ENCODE peak calls at places on chromosome 18, in ten cellular contexts. J is spleen, H is neural progenitor cell, S is HepG2, P is fibroblast of mammary gland, Z is cardiac muscle cell, L is AG09319, K is PC-9, D is B cell, U is Calu3. Q is an unnamed sample.

GRCh38 chr18:75089748-75090327 is 119.1 kb downstream of the PTGR3 start:
- DNase-seq in S (no peak), P (no peak), Z (no peak), J (no peak), D (no peak), L (no peak), H (no peak), K (no peak), U (no peak), Q (no peak)

GRCh38 chr18:950882-951539 is 46.3 kb downstream of the ADCYAP1 start:
- DNase-seq in L (no peak), U (no peak), J (no peak), H (no peak), K (peak), S (no peak), P (no peak), Z (no peak), D (no peak), Q (no peak)

GRCh38 chr18:58241877-58242276 is 197.9 kb downstream of the NEDD4L start:
- DNase-seq in U (no peak), Z (peak), L (no peak), H (no peak), S (no peak), P (peak), K (no peak), J (no peak), D (no peak), Q (no peak)

GRCh38 chr18:5197032-5197434 is at the start of gene AKAIN1:
- DNase-seq in D (peak), P (peak), Z (peak), S (peak), H (peak), J (no peak), U (no peak), K (no peak), L (no peak), Q (peak)

GRCh38 chr18:74290831-74291770 is 662 bp downstream of the CYB5A start:
- DNase-seq in P (no peak), S (peak), J (peak), D (peak), H (peak), Z (peak), L (no peak), U (peak), K (peak), Q (no peak)

GRCh38 chr18:79217979-79218604 is 148.9 kb downstream of the ATP9B start:
- DNase-seq in U (no peak), S (no peak), K (no peak), P (no peak), H (no peak), D (no peak), Z (peak), J (no peak), L (no peak), Q (no peak)

GRCh38 chr18:36386150-36386920 is 88.8 kb downstream of the FHOD3 start:
- DNase-seq in K (no peak), U (no peak), J (no peak), H (no peak), D (no peak), S (no peak), L (no peak), P (no peak), Z (no peak), Q (no peak)

GRCh38 chr18:10530852-10531251 is 5.0 kb downstream of the NAPG start:
- DNase-seq in P (peak), Z (no peak), U (no peak), H (no peak), D (no peak), S (no peak), J (no peak), L (no peak), K (peak), Q (no peak)

GRCh38 chr18:2173464-2173863 is 397.8 kb downstream of the METTL4 start:
- DNase-seq in P (peak), Z (peak), U (peak), S (no peak), K (peak), H (no peak), D (no peak), L (peak), J (no peak), Q (no peak)

GRCh38 chr18:70931942-70932814 is 643.3 kb downstream of the SOCS6 start:
- DNase-seq in H (peak), P (peak), K (no peak), U (peak), J (no peak), D (peak), S (peak), L (no peak), Z (peak), Q (no peak)

GRCh38 chr18:24055878-24056277 is 41.3 kb downstream of the TTC39C start:
- DNase-seq in H (peak), Z (peak), D (no peak), P (no peak), K (no peak), U (no peak), L (no peak), S (no peak), J (no peak), Q (no peak)

GRCh38 chr18:28034567-28034966 is 142.4 kb downstream of the CDH2 start:
- DNase-seq in P (no peak), K (no peak), S (no peak), D (no peak), J (no peak), Z (no peak), H (no peak), U (no peak), L (no peak), Q (no peak)

GRCh38 chr18:60506682-60507081 is 134.1 kb upstream of the MC4R start:
- DNase-seq in S (no peak), U (no peak), J (no peak), L (peak), H (no peak), P (peak), D (no peak), Z (no peak), K (no peak), Q (no peak)

GRCh38 chr18:59898609-59899297 is 1.0 kb upstream of the PMAIP1 start:
- DNase-seq in U (no peak), L (no peak), S (no peak), H (no peak), P (no peak), J (peak), D (no peak), Z (no peak), K (peak), Q (no peak)

GRCh38 chr18:830315-830901 is 18.4 kb upstream of the YES1 start:
- DNase-seq in P (peak), S (no peak), J (no peak), H (peak), U (no peak), D (no peak), L (no peak), K (no peak), Z (peak), Q (no peak)

GRCh38 chr18:46601338-46601908 is 55.6 kb downstream of the LOXHD1 start:
- DNase-seq in S (no peak), P (no peak), U (no peak), J (no peak), Z (no peak), D (no peak), K (no peak), L (no peak), H (no peak), Q (no peak)

GRCh38 chr18:457533-457932 is 43.0 kb downstream of the COLEC12 start:
- DNase-seq in J (no peak), L (no peak), Z (peak), U (no peak), S (no peak), K (no peak), D (no peak), H (no peak), P (peak), Q (no peak)

GRCh38 chr18:58580623-58581022 is 48.3 kb downstream of the ALPK2 start:
- DNase-seq in S (no peak), Z (peak), L (no peak), K (no peak), P (peak), U (no peak), J (no peak), D (no peak), H (peak), Q (no peak)

GRCh38 chr18:79988925-79989361 is 580 bp upstream of the TXNL4A start:
- DNase-seq in H (peak), Z (peak), K (peak), S (no peak), U (no peak), L (no peak), D (no peak), P (peak), J (peak), Q (no peak)

GRCh38 chr18:74289137-74289536 is 2.6 kb downstream of the CYB5A start:
- DNase-seq in U (no peak), K (peak), L (no peak), D (no peak), S (no peak), H (no peak), P (peak), J (no peak), Z (peak), Q (no peak)

GRCh38 chr18:2223859-2224258 is 347.4 kb downstream of the METTL4 start:
- DNase-seq in J (no peak), S (peak), H (peak), L (no peak), U (peak), K (no peak), D (no peak), Z (peak), P (peak), Q (no peak)

GRCh38 chr18:46481847-46482245 is 175.2 kb downstream of the LOXHD1 start:
- DNase-seq in H (no peak), P (peak), L (no peak), K (no peak), D (no peak), S (no peak), U (no peak), J (no peak), Z (peak), Q (no peak)

GRCh38 chr18:54712315-54712714 is 116.0 kb upstream of the RAB27B start:
- DNase-seq in Z (peak), K (peak), J (no peak), U (no peak), S (no peak), H (no peak), L (no peak), D (no peak), P (peak), Q (no peak)

GRCh38 chr18:2303517-2304238 is 267.6 kb downstream of the METTL4 start:
- DNase-seq in J (no peak), H (no peak), P (peak), S (no peak), U (no peak), Z (peak), K (peak), L (no peak), D (no peak), Q (no peak)

GRCh38 chr18:34522627-34523026 is 187.5 kb upstream of the DTNA start:
- DNase-seq in L (no peak), U (no peak), J (no peak), P (no peak), H (no peak), K (no peak), Z (no peak), D (no peak), S (no peak), Q (no peak)

GRCh38 chr18:55587341-55588000 is 521 bp downstream of the TCF4 start:
- DNase-seq in K (no peak), U (no peak), J (no peak), D (peak), S (no peak), L (no peak), Z (peak), P (peak), H (peak), Q (no peak)

GRCh38 chr18:58557013-58557435 is 71.9 kb downstream of the ALPK2 start:
- DNase-seq in K (no peak), Z (no peak), D (peak), P (no peak), S (no peak), J (peak), H (no peak), L (no peak), U (no peak), Q (no peak)

GRCh38 chr18:79400091-79400590 is 4.4 kb downstream of the NFATC1 start:
- DNase-seq in J (peak), H (peak), K (no peak), Z (peak), P (no peak), D (peak), L (no peak), U (no peak), S (no peak), Q (no peak)

GRCh38 chr18:35780937-35781336 is 191.5 kb upstream of the RMP24 start:
- DNase-seq in Z (no peak), P (no peak), K (no peak), S (no peak), L (no peak), D (no peak), U (no peak), H (no peak), J (no peak), Q (no peak)

GRCh38 chr18:14912967-14913366 is 165.0 kb downstream of the ANKRD30B start:
- DNase-seq in H (no peak), L (no peak), S (no peak), Z (no peak), D (no peak), U (no peak), P (no peak), K (no peak), J (no peak), Q (no peak)

GRCh38 chr18:70086085-70086484 is 119.4 kb downstream of the RTTN start:
- DNase-seq in U (no peak), K (no peak), Z (no peak), L (no peak), J (no peak), S (no peak), H (no peak), D (no peak), P (no peak), Q (no peak)

GRCh38 chr18:64083906-64084305 is 65.0 kb downstream of the LINC00305 start:
- DNase-seq in K (no peak), Z (no peak), U (no peak), J (no peak), H (no peak), S (no peak), L (no peak), P (no peak), D (no peak), Q (no peak)

GRCh38 chr18:34595673-34596072 is 114.4 kb upstream of the DTNA start:
- DNase-seq in S (peak), H (peak), U (peak), P (peak), Z (peak), D (no peak), J (no peak), L (no peak), K (no peak), Q (no peak)

GRCh38 chr18:41170346-41170745 is 784.7 kb upstream of the PIK3C3 start:
- DNase-seq in Z (peak), H (no peak), L (no peak), D (no peak), K (no peak), P (no peak), J (no peak), S (no peak), U (no peak), Q (no peak)

GRCh38 chr18:59455728-59456276 is 96.7 kb upstream of the LMAN1 start:
- DNase-seq in P (no peak), S (no peak), D (no peak), Z (no peak), K (no peak), L (no peak), U (no peak), J (no peak), H (no peak), Q (no peak)

GRCh38 chr18:76380791-76381405 is 114.1 kb downstream of the ZNF516 start:
- DNase-seq in D (no peak), P (peak), H (peak), K (no peak), L (no peak), S (no peak), J (peak), U (no peak), Z (no peak), Q (peak)

DNA sequence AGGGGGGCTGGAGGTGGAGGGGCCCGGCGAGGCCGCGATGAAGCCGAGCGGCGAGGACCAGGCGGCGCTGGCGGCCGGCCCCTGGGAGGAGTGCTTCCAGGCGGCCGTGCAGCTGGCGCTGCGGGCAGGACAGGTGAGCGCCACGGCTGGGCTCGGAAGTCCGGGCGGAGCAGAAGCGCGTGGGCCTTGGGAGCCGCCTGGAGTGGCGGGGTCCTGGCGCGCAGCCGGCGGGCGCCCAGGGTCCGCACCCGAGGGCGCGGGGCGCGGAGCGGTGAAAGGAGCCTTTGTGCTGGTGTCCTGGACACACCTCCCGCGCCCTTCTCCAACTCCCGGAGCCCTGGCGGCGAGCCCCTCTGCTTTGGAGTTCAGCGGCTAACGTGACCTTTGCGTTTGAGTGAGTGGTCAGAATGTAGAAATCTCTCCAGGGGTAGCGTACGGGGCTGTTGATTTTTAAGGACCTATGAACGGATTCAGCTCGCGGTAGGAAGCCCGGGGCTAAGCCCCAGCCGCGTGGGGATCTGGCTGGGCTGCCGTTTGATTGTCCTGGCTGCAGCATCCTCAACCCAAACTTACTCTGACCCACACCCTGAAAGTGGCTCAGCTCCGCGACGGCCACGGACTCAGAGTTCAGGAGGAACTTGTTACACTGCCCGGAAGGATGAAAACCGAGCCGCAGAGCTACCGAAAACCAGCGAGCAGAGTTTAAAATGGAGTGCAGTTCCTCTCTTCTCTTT is 493 bp downstream of the IMPA2 start:
- DNase-seq in D (peak), J (peak), Z (peak), K (no peak), P (peak), H (peak), L (no peak), S (peak), U (peak), Q (peak)
- TF ChIP-seq CTCF in D (no peak), J (no peak), Z (no peak), K (no peak), P (no peak), H (peak), L (no peak), S (no peak), U (no peak), Q (no peak)

GRCh38 chr18:49843778-49844625 is 30.7 kb upstream of the ACAA2 start:
- DNase-seq in K (no peak), S (no peak), J (peak), H (no peak), D (no peak), P (no peak), Z (no peak), L (no peak), U (no peak), Q (no peak)
- TF ChIP-seq CTCF in K (no peak), S (no peak), J (no peak), H (no peak), D (no peak), P (no peak), Z (no peak), L (no peak), U (no peak), Q (no peak)

GRCh38 chr18:26017929-26018328 is 72.5 kb downstream of the SS18 start:
- DNase-seq in H (no peak), P (no peak), K (no peak), Z (peak), D (no peak), J (no peak), L (no peak), S (no peak), U (no peak), Q (no peak)
- TF ChIP-seq CTCF in H (peak), P (no peak), K (no peak), Z (no peak), D (no peak), J (no peak), L (no peak), S (no peak), U (no peak), Q (no peak)

GRCh38 chr18:68662779-68663178 is 52.1 kb downstream of the TMX3 start:
- DNase-seq in Z (peak), J (no peak), S (no peak), D (no peak), L (no peak), K (no peak), U (no peak), P (peak), H (no peak), Q (no peak)
- TF ChIP-seq CTCF in Z (peak), J (no peak), S (no peak), D (no peak), L (no peak), K (no peak), U (no peak), P (peak), H (no peak), Q (no peak)

DNA sequence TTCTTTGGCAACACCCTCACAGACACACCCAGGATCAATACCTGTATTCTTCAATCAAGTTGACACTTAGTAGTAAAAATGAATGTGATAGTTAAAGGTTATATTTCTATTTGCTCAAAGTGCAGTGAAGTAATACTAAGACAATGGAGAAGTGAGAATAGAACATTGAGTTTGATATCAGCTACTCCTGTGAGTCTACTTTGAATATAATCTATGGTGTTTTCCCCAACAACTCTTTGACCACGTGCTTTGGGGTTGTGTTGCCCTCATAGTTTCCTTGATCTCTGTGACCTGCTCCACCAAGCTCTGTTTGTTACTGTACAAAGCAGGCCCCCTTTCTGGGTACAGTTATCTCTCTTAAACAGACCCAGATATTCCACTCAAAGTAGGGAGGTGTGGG is 222.8 kb downstream of the GALR1 start:
- DNase-seq in U (no peak), Z (no peak), K (no peak), L (no peak), S (no peak), H (no peak), P (no peak), D (no peak), J (no peak), Q (no peak)
- TF ChIP-seq CTCF in U (no peak), Z (no peak), K (no peak), L (no peak), S (no peak), H (no peak), P (no peak), D (no peak), J (no peak), Q (no peak)

GRCh38 chr18:8478968-8479370 is 130.3 kb upstream of the RAB12 start:
- DNase-seq in U (no peak), K (no peak), P (no peak), L (no peak), J (no peak), H (no peak), Z (no peak), D (no peak), S (no peak), Q (no peak)
- TF ChIP-seq CTCF in U (no peak), K (peak), P (no peak), L (no peak), J (peak), H (no peak), Z (no peak), D (no peak), S (no peak), Q (peak)

GRCh38 chr18:63028380-63028779 is 291.2 kb downstream of the BCL2 start:
- DNase-seq in U (no peak), K (no peak), Z (no peak), D (no peak), P (no peak), H (no peak), J (no peak), S (no peak), L (no peak), Q (no peak)

GRCh38 chr18:63017977-63018376 is 301.6 kb downstream of the BCL2 start:
- DNase-seq in D (no peak), K (no peak), S (no peak), L (no peak), Z (no peak), H (no peak), J (no peak), U (no peak), P (no peak), Q (no peak)

GRCh38 chr18:63025251-63025710 is 294.3 kb downstream of the BCL2 start:
- DNase-seq in D (no peak), U (no peak), Z (peak), H (peak), S (no peak), J (peak), L (no peak), K (no peak), P (peak), Q (no peak)

GRCh38 chr18:63022429-63023022 is 297.0 kb downstream of the BCL2 start:
- DNase-seq in S (no peak), U (no peak), H (peak), L (no peak), J (no peak), D (no peak), K (no peak), Z (no peak), P (no peak), Q (no peak)
- TF ChIP-seq CTCF in S (peak), U (peak), H (peak), L (peak), J (peak), D (peak), K (peak), Z (peak), P (peak), Q (peak)

GRCh38 chr18:67710639-67711038 is 194.1 kb upstream of the DSEL start:
- DNase-seq in K (no peak), U (peak), S (peak), P (peak), D (peak), H (peak), Z (no peak), L (no peak), J (no peak), Q (no peak)
- TF ChIP-seq CTCF in K (peak), U (peak), S (peak), P (peak), D (no peak), H (peak), Z (peak), L (no peak), J (no peak), Q (no peak)

Q was measured in mesothelial cell of epicardium.